ENCODE peak calls at places on chromosome 4, in five cellular contexts. H is mesendoderm, Y is GM06990, T is lung microvascular endothelial cell, O is HFF-Myc. W is an unnamed sample.

GRCh38 chr4:3046623-3047022 is 27.7 kb downstream of the HTT-AS start:
- DNase-seq in H (no peak), Y (no peak), T (no peak), O (no peak), W (no peak)

GRCh38 chr4:113382704-113383103 is 333.3 kb downstream of the ANK2 start:
- DNase-seq in H (no peak), Y (no peak), T (peak), O (no peak), W (no peak)

GRCh38 chr4:23061431-23061830 is 368.7 kb downstream of the GBA3 start:
- DNase-seq in H (no peak), Y (no peak), T (no peak), O (no peak), W (no peak)

GRCh38 chr4:170202721-170203120 is 113.0 kb upstream of the AADAT start:
- DNase-seq in H (no peak), Y (peak), T (no peak), O (no peak), W (no peak)

GRCh38 chr4:106854970-106855369 is 181.1 kb downstream of the DKK2 start:
- DNase-seq in H (no peak), Y (no peak), T (no peak), O (no peak), W (no peak)

GRCh38 chr4:26105815-26106699 is 192.0 kb downstream of the SMIM20 start:
- DNase-seq in H (no peak), Y (no peak), T (peak), O (no peak), W (no peak)

GRCh38 chr4:121472937-121473721 is 92.3 kb upstream of the QRFPR start:
- DNase-seq in H (no peak), Y (no peak), T (no peak), O (no peak), W (no peak)

GRCh38 chr4:109375778-109376414 is 57.7 kb upstream of the SEC24B start:
- DNase-seq in H (peak), Y (no peak), T (no peak), O (no peak), W (no peak)

GRCh38 chr4:165927815-165928214 is 54.8 kb downstream of the TLL1 start:
- DNase-seq in H (no peak), Y (no peak), T (no peak), O (no peak), W (no peak)

GRCh38 chr4:119010909-119011606 is 122.4 kb downstream of the SYNPO2 start:
- DNase-seq in H (no peak), Y (no peak), T (no peak), O (no peak), W (no peak)